ENCODE peak calls at places on chromosome 14, in five cellular contexts. Z, E, B, A and G are unnamed samples.

GRCh38 chr14:69132513-69133181 is 20.3 kb downstream of the DCAF5 start:
- DNase-seq in Z (no peak), E (no peak), B (no peak), A (no peak), G (no peak)

GRCh38 chr14:99636487-99636886 is 8.4 kb upstream of the HHIPL1 start:
- DNase-seq in Z (no peak), E (no peak), B (no peak), A (no peak), G (no peak)

GRCh38 chr14:64539186-64539552 is 1.4 kb upstream of the HSPA2 start:
- DNase-seq in Z (no peak), E (peak; percentile 70), B (no peak), A (no peak), G (no peak)

GRCh38 chr14:90383731-90384542 is 12.9 kb upstream of the CALM1 start:
- DNase-seq in Z (peak; percentile 32), E (no peak), B (no peak), A (peak; percentile 57), G (no peak)

GRCh38 chr14:47785041-47785440 is 109.6 kb upstream of the MDGA2 start:
- DNase-seq in Z (no peak), E (no peak), B (no peak), A (no peak), G (no peak)

GRCh38 chr14:55532645-55533309 is 47.2 kb upstream of the KTN1 start:
- DNase-seq in Z (no peak), E (no peak), B (no peak), A (no peak), G (no peak)

GRCh38 chr14:91113829-91114078 is at the start of gene DGLUCY:
- DNase-seq in Z (no peak), E (peak; percentile 76), B (peak; percentile 77), A (peak; percentile 85), G (no peak)

GRCh38 chr14:61347771-61348443 is 26.5 kb downstream of the PRKCH start:
- DNase-seq in Z (no peak), E (no peak), B (no peak), A (no peak), G (no peak)

GRCh38 chr14:33765251-33765650 is 185.6 kb downstream of the EGLN3 start:
- DNase-seq in Z (no peak), E (peak; percentile 27), B (no peak), A (peak; percentile 17), G (peak; percentile 51)

GRCh38 chr14:100592972-100593371 is 5.8 kb upstream of the BEGAIN start:
- DNase-seq in Z (no peak), E (no peak), B (no peak), A (no peak), G (no peak)

GRCh38 chr14:101480022-101480746 is 81.1 kb upstream of the DIO3 start:
- DNase-seq in Z (no peak), E (no peak), B (no peak), A (no peak), G (no peak)

GRCh38 chr14:90495357-90496276 is 98.8 kb downstream of the CALM1 start:
- DNase-seq in Z (no peak), E (peak; percentile 72), B (peak; percentile 83), A (peak; percentile 73), G (peak; percentile 40)

GRCh38 chr14:83467811-83468210 is 1934.2 kb upstream of the SEL1L start:
- DNase-seq in Z (no peak), E (no peak), B (no peak), A (no peak), G (peak; percentile 99)

GRCh38 chr14:95889236-95889979 is 12.8 kb downstream of the TUNAR start:
- DNase-seq in Z (no peak), E (no peak), B (no peak), A (no peak), G (no peak)

GRCh38 chr14:87896393-87897380 is 96.3 kb downstream of the GALC start:
- DNase-seq in Z (no peak), E (peak; percentile 15), B (peak; percentile 44), A (peak; percentile 10), G (peak; percentile 87)

GRCh38 chr14:102591372-102591943 is 991 bp upstream of the RCOR1 start:
- DNase-seq in Z (no peak), E (no peak), B (peak; percentile 47), A (peak; percentile 51), G (no peak)

GRCh38 chr14:100304825-100305445 is 1.3 kb downstream of the SLC25A29 start:
- DNase-seq in Z (no peak), E (peak; percentile 40), B (no peak), A (peak; percentile 59), G (no peak)

GRCh38 chr14:35355981-35356839 is 48.3 kb downstream of the NFKBIA start:
- DNase-seq in Z (no peak), E (peak; percentile 41), B (peak; percentile 61), A (no peak), G (no peak)

GRCh38 chr14:85279407-85279806 is 250.5 kb upstream of the FLRT2 start:
- DNase-seq in Z (no peak), E (no peak), B (no peak), A (no peak), G (no peak)

GRCh38 chr14:56004807-56005579 is 113.2 kb upstream of the PELI2 start:
- DNase-seq in Z (no peak), E (peak; percentile 24), B (peak; percentile 38), A (peak; percentile 24), G (no peak)

GRCh38 chr14:60349663-60350365 is 100.8 kb downstream of the PPM1A start:
- DNase-seq in Z (no peak), E (peak; percentile 83), B (peak; percentile 57), A (peak; percentile 26), G (peak; percentile 55)

GRCh38 chr14:73567951-73568885 is 795 bp upstream of the ACOT2 start:
- DNase-seq in Z (no peak), E (no peak), B (no peak), A (no peak), G (no peak)